ENCODE peak calls at places on chromosomes 16 and 17, in five cellular contexts. J is neuronal stem cell, U is mesendoderm, G is H1, L is IMR-90. N is an unnamed sample. For H3K36me3, the result is how much of the 10 kb centered on the place peaks cover.

GRCh38 chr17:49290690-49291326 is 60.2 kb upstream of the PHOSPHO1 start:
- DNase-seq in G (no peak), L (peak), U (peak), J (no peak), N (peak)

GRCh38 chr16:17847234-17847795 is 376.6 kb upstream of the XYLT1 start:
- DNase-seq in G (no peak), J (no peak), U (no peak), L (no peak), N (no peak)

GRCh38 chr17:35345926-35346771 is 27.3 kb downstream of the SLFN11 start:
- DNase-seq in L (peak), G (peak), U (peak), J (peak), N (peak)

GRCh38 chr17:80442764-80443163 is 27.8 kb downstream of the ENDOV start:
- DNase-seq in U (no peak), J (no peak), L (no peak), G (no peak), N (no peak)

GRCh38 chr17:28381141-28381825 is 9.8 kb downstream of the SARM1 start:
- DNase-seq in J (no peak), U (peak), L (no peak), G (peak), N (no peak)

GRCh38 chr16:11533588-11533987 is 53.1 kb downstream of the LITAF start:
- DNase-seq in J (no peak), L (no peak), U (no peak), G (no peak), N (no peak)

GRCh38 chr17:77602062-77602746 is 356.3 kb upstream of the TNRC6C start:
- DNase-seq in U (no peak), L (peak), G (peak), J (no peak), N (peak)

GRCh38 chr16:9225527-9226316 is 134.3 kb downstream of the HAPSTR1 start:
- DNase-seq in G (no peak), L (no peak), J (peak), U (peak), N (no peak)

GRCh38 chr17:79758260-79758659 is 19.7 kb upstream of the CBX2 start:
- DNase-seq in L (no peak), J (no peak), G (no peak), U (no peak), N (no peak)

GRCh38 chr17:78173025-78173715 is 4.8 kb downstream of the SYNGR2 start:
- DNase-seq in J (no peak), L (no peak), G (no peak), U (no peak), N (peak)

GRCh38 chr16:90020838-90021382 is 1.7 kb upstream of the DBNDD1 start:
- DNase-seq in G (no peak), J (no peak), U (peak), L (peak), N (no peak)

GRCh38 chr17:59357219-59357699 is 25.8 kb downstream of the YPEL2 start:
- DNase-seq in U (no peak), G (no peak), J (no peak), L (no peak), N (no peak)

GRCh38 chr17:62892870-62893338 is 73.1 kb upstream of the TANC2 start:
- DNase-seq in U (peak), J (no peak), L (peak), G (no peak), N (peak)

GRCh38 chr17:80794281-80795089 is 197.2 kb upstream of the CHMP6 start:
- DNase-seq in U (no peak), J (no peak), L (no peak), G (no peak), N (peak)

GRCh38 chr17:38600906-38601305 is 4.8 kb downstream of the SRCIN1 start:
- DNase-seq in J (no peak), G (no peak), L (no peak), U (peak), N (no peak)

GRCh38 chr17:78231991-78232759 is 744 bp downstream of the TMEM235 start:
- DNase-seq in J (no peak), U (peak), L (no peak), G (peak), N (no peak)

GRCh38 chr17:67125924-67126323 is 81.6 kb downstream of the CACNG1 start:
- DNase-seq in J (no peak), U (peak), L (no peak), G (no peak), N (no peak)

GRCh38 chr17:4476512-4477070 is 22.1 kb upstream of the SPNS2 start:
- DNase-seq in U (no peak), J (no peak), L (no peak), G (no peak), N (no peak)

GRCh38 chr16:87044031-87044380 is 273.2 kb downstream of the C16orf95 start:
- DNase-seq in J (no peak), U (no peak), L (peak), G (no peak), N (no peak)

GRCh38 chr16:50335198-50335958 is 33.4 kb downstream of the BRD7 start:
- DNase-seq in J (no peak), L (peak), U (no peak), G (no peak), N (peak)

GRCh38 chr16:56551796-56552738 is 12.8 kb upstream of the MT4 start:
- DNase-seq in L (no peak), U (no peak), J (no peak), G (no peak), N (no peak)

GRCh38 chr17:323721-324139 is 28.9 kb downstream of the RPH3AL start:
- DNase-seq in L (no peak), U (no peak), G (peak), J (no peak), N (no peak)

GRCh38 chr16:1265826-1266225 is 10.0 kb downstream of the TPSD1 start:
- DNase-seq in U (no peak), L (no peak), G (no peak), J (no peak), N (no peak)

GRCh38 chr16:1262846-1263221 is 7.0 kb downstream of the TPSD1 start:
- DNase-seq in U (no peak), L (no peak), J (no peak), G (no peak), N (no peak)

GRCh38 chr16:1264257-1265089 is 8.6 kb downstream of the TPSD1 start:
- DNase-seq in J (no peak), G (no peak), L (no peak), U (peak), N (no peak)

GRCh38 chr16:1263591-1264216 is 7.8 kb downstream of the TPSD1 start:
- DNase-seq in J (no peak), U (no peak), L (no peak), G (no peak), N (no peak)

GRCh38 chr16:1265090-1265630 is 9.3 kb downstream of the TPSD1 start:
- DNase-seq in G (no peak), L (no peak), U (no peak), J (no peak), N (no peak)
- H3K23ac ChIP-seq in G (no peak), L (no peak), U (no peak), J (no peak), N (no peak)

DNA sequence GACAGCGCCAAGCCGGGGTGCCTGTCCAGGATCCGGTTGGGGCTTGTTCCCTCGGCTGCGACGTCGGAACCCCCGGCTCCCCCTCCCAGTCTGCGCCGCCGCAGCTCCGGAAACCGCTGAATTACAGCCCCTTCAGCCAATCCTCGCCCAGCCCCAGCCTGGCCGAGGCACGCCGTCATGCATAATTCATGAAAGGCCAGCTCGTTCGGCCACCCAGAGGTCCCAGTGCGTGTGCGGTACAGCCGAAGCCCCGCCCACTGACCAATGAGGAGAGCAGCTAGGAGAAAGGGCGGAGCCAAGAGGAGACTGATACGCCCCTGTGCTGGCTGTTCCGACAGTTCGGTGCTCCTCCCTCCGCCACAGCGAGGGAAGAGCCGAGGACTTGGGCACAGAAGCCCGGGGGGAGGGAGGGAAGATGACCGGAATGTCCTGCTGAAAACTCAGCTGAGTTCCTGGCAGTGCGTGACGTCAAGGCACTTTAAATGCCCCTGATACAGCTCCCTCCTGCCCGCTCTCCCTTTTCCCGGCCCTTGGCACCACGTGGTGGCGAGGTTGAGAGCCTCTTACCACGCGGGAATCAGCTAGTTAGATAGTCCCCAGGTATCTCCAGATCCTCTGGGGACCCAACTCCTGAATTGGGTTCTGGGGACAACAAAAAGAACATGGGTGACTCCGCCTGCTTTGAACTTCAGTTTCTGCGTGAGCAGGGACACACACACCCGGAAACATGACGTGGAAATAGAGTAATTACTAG is at the start of gene STAT3:
- DNase-seq in U (peak), J (peak), G (peak), L (peak), N (peak)
- H2BK15ac ChIP-seq in U (peak), J (peak), G (no peak), L (peak), N (peak)

GRCh38 chr16:74466872-74467271 is 45.6 kb upstream of the CLEC18B start:
- DNase-seq in L (no peak), G (no peak), J (no peak), U (no peak), N (no peak)
- H3K36me3 ChIP-seq in L (half or more), G (under half), J (half or more), U (under half), N (half or more)

DNA sequence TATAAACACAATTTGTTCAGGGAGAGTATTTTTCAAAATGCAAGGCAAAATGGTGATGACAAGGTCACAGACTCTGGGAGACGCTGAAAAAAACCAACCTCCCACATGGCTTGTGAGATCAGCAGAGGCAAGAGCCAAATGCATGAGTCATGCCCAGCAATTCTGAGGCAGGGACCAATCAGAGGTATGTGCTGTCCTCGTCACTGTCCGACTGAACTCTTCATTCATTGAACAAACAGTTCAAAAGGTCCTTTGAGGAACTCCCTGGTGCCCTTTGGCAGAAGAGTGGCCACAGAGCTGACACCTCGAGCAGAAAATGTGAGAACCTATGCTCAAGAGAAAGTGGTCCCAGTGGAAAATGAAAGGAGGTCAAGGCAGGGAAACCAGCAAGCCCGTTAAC is 51.0 kb downstream of the CDH11 start:
- DNase-seq in U (peak), L (peak), G (no peak), J (peak), N (peak)
- H3K23ac ChIP-seq in U (no peak), L (peak), G (no peak), J (no peak), N (no peak)

N was measured in mesenchymal stem cell.